ENCODE peak calls at places on chromosome 18, in nine cellular contexts. O is NCI-H2029, K is activated T-cell treated with anti-CD3 and anti-CD28 coated beads for 1 hour, P is OCI-M1, E is H9, H is uterus, D is choroid plexus epithelial cell, Y is M059J, M is left ventricle myocardium superior. R is an unnamed sample.

GRCh38 chr18:79309572-79310278 is 86.0 kb upstream of the NFATC1 start:
- DNase-seq in O (no peak), K (no peak), P (no peak), E (no peak), H (no peak), D (peak), Y (no peak), M (no peak), R (no peak)

GRCh38 chr18:28494151-28494550 is 317.2 kb upstream of the CDH2 start:
- DNase-seq in O (no peak), K (no peak), P (no peak), E (no peak), H (no peak), D (peak), Y (no peak), M (no peak), R (no peak)

GRCh38 chr18:3402962-3403585 is 46.9 kb upstream of the TGIF1 start:
- DNase-seq in O (no peak), K (no peak), P (peak), E (no peak), H (no peak), D (peak), Y (peak), M (no peak), R (no peak)

GRCh38 chr18:12376034-12376717 is 851 bp downstream of the AFG3L2 start:
- DNase-seq in O (no peak), K (no peak), P (peak), E (no peak), H (no peak), D (peak), Y (no peak), M (peak), R (peak)

GRCh38 chr18:75698861-75699260 is 271.4 kb upstream of the SMIM21 start:
- DNase-seq in O (no peak), K (no peak), P (no peak), E (no peak), H (no peak), D (no peak), Y (no peak), M (no peak), R (no peak)

GRCh38 chr18:55586841-55587240 is 1.2 kb downstream of the TCF4 start:
- DNase-seq in O (no peak), K (no peak), P (peak), E (no peak), H (no peak), D (peak), Y (peak), M (no peak), R (peak)

GRCh38 chr18:9846162-9846915 is 39.4 kb upstream of the TXNDC2 start:
- DNase-seq in O (no peak), K (no peak), P (no peak), E (no peak), H (no peak), D (peak), Y (no peak), M (peak), R (no peak)

GRCh38 chr18:50097702-50098101 is 97.2 kb downstream of the MYO5B start:
- DNase-seq in O (peak), K (no peak), P (no peak), E (no peak), H (no peak), D (no peak), Y (no peak), M (no peak), R (no peak)

GRCh38 chr18:46341989-46342525 is 237.9 kb downstream of the HAUS1 start:
- DNase-seq in O (no peak), K (no peak), P (no peak), E (no peak), H (no peak), D (no peak), Y (no peak), M (no peak), R (no peak)

GRCh38 chr18:44729631-44730101 is 49.0 kb downstream of the SETBP1 start:
- DNase-seq in O (no peak), K (peak), P (peak), E (no peak), H (no peak), D (peak), Y (peak), M (no peak), R (no peak)

GRCh38 chr18:8830067-8831060 is 125.0 kb downstream of the MTCL1 start:
- DNase-seq in O (no peak), K (no peak), P (no peak), E (no peak), H (no peak), D (no peak), Y (no peak), M (no peak), R (no peak)

GRCh38 chr18:32148185-32148870 is 41.5 kb upstream of the MEP1B start:
- DNase-seq in O (no peak), K (no peak), P (no peak), E (no peak), H (no peak), D (no peak), Y (no peak), M (no peak), R (no peak)

GRCh38 chr18:7617738-7618422 is 50.8 kb downstream of the PTPRM start:
- DNase-seq in O (no peak), K (no peak), P (no peak), E (no peak), H (peak), D (peak), Y (peak), M (peak), R (no peak)

R was measured in NCI-H774.